ENCODE peak calls at places on chromosomes 5 and 9, in five cellular contexts. B, Q, T, Z and X are unnamed samples.

GRCh38 chr5:30040483-30041116 is 1152.9 kb upstream of the CDH6 start:
- DNase-seq in B (no peak), Q (no peak), T (peak), Z (peak), X (peak)

GRCh38 chr5:34464820-34465219 is 191.3 kb upstream of the RAI14 start:
- DNase-seq in T (no peak), B (no peak), Q (no peak), Z (no peak), X (no peak)

GRCh38 chr9:79969383-79969782 is 397.6 kb downstream of the TLE4 start:
- DNase-seq in Q (no peak), Z (no peak), B (no peak), T (no peak), X (no peak)

GRCh38 chr5:38922199-38922598 is 76.4 kb downstream of the OSMR start:
- DNase-seq in Z (peak), Q (peak), B (peak), T (peak), X (peak)

GRCh38 chr5:124735169-124735858 is 11.1 kb downstream of the ZNF608 start:
- DNase-seq in Z (no peak), T (peak), Q (peak), B (no peak), X (no peak)

GRCh38 chr5:117486879-117487391 is 912.3 kb upstream of the SEMA6A start:
- DNase-seq in Z (peak), T (no peak), Q (no peak), B (no peak), X (no peak)

GRCh38 chr5:38660194-38660668 is 103.8 kb upstream of the LIFR start:
- DNase-seq in Q (peak), T (no peak), B (no peak), Z (no peak), X (no peak)

GRCh38 chr9:5186416-5187169 is 1.2 kb upstream of the INSL6 start:
- DNase-seq in Z (peak), B (peak), Q (no peak), T (peak), X (no peak)

GRCh38 chr5:71778678-71779276 is 59.7 kb downstream of the CARTPT start:
- DNase-seq in B (no peak), Q (no peak), T (peak), Z (peak), X (no peak)

GRCh38 chr5:139847790-139848507 is 52.3 kb downstream of the PSD2 start:
- DNase-seq in B (no peak), Q (peak), T (peak), Z (no peak), X (peak)

GRCh38 chr5:6581559-6582426 is 51.1 kb downstream of the NSUN2 start:
- DNase-seq in T (no peak), Q (no peak), B (no peak), Z (no peak), X (no peak)

GRCh38 chr9:72839140-72839539 is 113.7 kb downstream of the ALDH1A1 start:
- DNase-seq in Q (no peak), T (no peak), Z (no peak), B (no peak), X (no peak)

GRCh38 chr9:129206921-129207320 is 28.9 kb upstream of the IER5L start:
- DNase-seq in B (no peak), T (no peak), Z (no peak), Q (no peak), X (no peak)

GRCh38 chr9:84841915-84842314 is 172.4 kb downstream of the NTRK2 start:
- DNase-seq in B (no peak), Z (no peak), Q (no peak), T (no peak), X (no peak)

GRCh38 chr5:124583469-124584350 is 162.7 kb downstream of the ZNF608 start:
- DNase-seq in T (peak), Q (no peak), B (peak), Z (peak), X (no peak)

GRCh38 chr5:174355208-174355612 is 309.7 kb downstream of the NSG2 start:
- DNase-seq in B (peak), T (no peak), Q (no peak), Z (no peak), X (no peak)

GRCh38 chr5:168114444-168115017 is 176.9 kb upstream of the WWC1 start:
- DNase-seq in Z (peak), Q (peak), B (no peak), T (peak), X (no peak)

GRCh38 chr9:2818486-2819121 is 25.3 kb downstream of the PUM3 start:
- DNase-seq in Q (no peak), T (no peak), Z (no peak), B (no peak), X (no peak)

GRCh38 chr9:35962126-35962906 is 4.4 kb upstream of the OR2S2 start:
- DNase-seq in T (no peak), B (peak), Q (peak), Z (no peak), X (peak)

DNA sequence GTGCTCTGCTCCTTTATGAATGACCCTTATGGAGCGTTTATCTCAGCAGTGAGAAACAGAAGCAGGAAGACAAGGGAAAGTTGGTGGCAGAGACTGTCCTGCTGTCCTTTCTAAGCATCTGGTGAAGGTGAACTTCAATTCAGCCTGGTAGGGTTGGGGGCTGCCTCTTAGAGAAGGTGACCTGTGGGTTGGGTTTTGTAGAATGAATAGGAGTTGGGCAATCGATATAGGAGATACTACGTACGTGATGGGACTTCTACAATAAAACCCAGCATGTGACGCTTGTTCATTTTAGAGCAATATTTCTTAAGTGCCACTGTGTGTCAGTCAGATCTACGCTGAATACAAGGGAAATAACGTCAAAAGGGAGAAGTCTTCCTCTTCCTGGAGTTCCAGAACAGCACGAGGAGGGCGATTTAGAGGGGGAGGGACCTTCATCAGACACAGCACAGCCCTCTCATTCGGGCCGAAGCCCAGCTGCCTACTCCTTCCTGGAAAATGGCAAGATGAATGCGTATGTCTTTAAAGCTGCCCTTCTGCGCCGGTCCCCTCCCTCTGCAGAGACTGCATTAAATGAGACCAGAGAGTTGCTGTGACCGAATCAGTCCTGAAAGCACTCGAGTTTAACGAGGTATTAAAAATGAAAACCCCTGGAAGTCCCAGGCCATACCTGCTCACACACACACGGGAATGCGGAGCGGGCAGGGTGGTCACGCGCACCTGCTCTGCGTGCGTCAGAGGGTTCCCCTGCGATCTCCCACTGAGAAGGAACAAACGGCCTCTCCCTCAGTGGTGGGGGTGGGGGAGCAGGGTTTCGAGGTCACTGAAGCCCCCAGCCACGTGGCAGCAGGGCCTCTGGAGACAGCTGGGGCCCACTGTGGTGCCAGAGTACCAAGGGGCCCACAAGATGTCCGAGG is 85.3 kb upstream of the SARDH start:
- DNase-seq in Q (no peak), B (no peak), Z (no peak), T (peak), X (no peak)
- H3K27ac ChIP-seq in Q (no peak), B (no peak), Z (no peak), T (no peak), X (no peak)

GRCh38 chr5:147935032-147935431 is 28.7 kb upstream of the C5orf46 start:
- DNase-seq in B (no peak), T (peak), Q (no peak), Z (peak), X (peak)
- TF ChIP-seq CTCF in B (peak), T (peak), Q (no peak), Z (peak), X (peak)

GRCh38 chr5:143238620-143239019 is 164.9 kb downstream of the NR3C1 start:
- DNase-seq in Q (no peak), T (no peak), B (no peak), Z (no peak), X (no peak)
- H3K27ac ChIP-seq in Q (no peak), T (no peak), B (no peak), Z (no peak), X (no peak)

GRCh38 chr5:76414788-76415187 is 11.7 kb downstream of the IQGAP2 start:
- DNase-seq in T (no peak), Z (no peak), B (no peak), Q (no peak), X (no peak)
- TF ChIP-seq CTCF in T (no peak), Z (no peak), B (no peak), Q (no peak), X (no peak)

GRCh38 chr9:87602933-87603643 is 105.4 kb downstream of the DAPK1 start:
- DNase-seq in Z (no peak), B (no peak), T (no peak), Q (no peak), X (no peak)

GRCh38 chr9:87605676-87606075 is 108.0 kb downstream of the DAPK1 start:
- DNase-seq in B (no peak), Q (no peak), T (no peak), Z (no peak), X (no peak)

GRCh38 chr9:87603854-87604490 is 106.3 kb downstream of the DAPK1 start:
- DNase-seq in Q (no peak), Z (no peak), B (no peak), T (no peak), X (no peak)

GRCh38 chr9:87606921-87607521 is 109.4 kb downstream of the DAPK1 start:
- DNase-seq in Z (no peak), B (no peak), Q (no peak), T (no peak), X (no peak)

GRCh38 chr9:87604886-87605588 is 107.4 kb downstream of the DAPK1 start:
- DNase-seq in Z (no peak), Q (no peak), B (no peak), T (no peak), X (no peak)
- H3K27ac ChIP-seq in Z (no peak), Q (no peak), B (no peak), T (no peak), X (no peak)

GRCh38 chr5:45261125-45261524 is 435.1 kb downstream of the HCN1 start:
- DNase-seq in T (no peak), Q (no peak), Z (no peak), B (no peak), X (no peak)

GRCh38 chr5:45262061-45262590 is 434.1 kb downstream of the HCN1 start:
- DNase-seq in Q (no peak), T (no peak), Z (no peak), B (no peak), X (no peak)

GRCh38 chr5:45260292-45260691 is 435.9 kb downstream of the HCN1 start:
- DNase-seq in Z (no peak), Q (no peak), B (no peak), T (no peak), X (no peak)

GRCh38 chr5:45264447-45264846 is 431.7 kb downstream of the HCN1 start:
- DNase-seq in Z (no peak), B (no peak), Q (no peak), T (no peak), X (no peak)
- TF ChIP-seq CTCF in Z (no peak), B (no peak), Q (no peak), T (no peak), X (no peak)

GRCh38 chr5:135264451-135265445 is 134.3 kb downstream of the MACROH2A1 start:
- DNase-seq in B (no peak), Z (no peak), T (no peak), Q (no peak), X (no peak)

GRCh38 chr5:135265497-135266300 is 133.3 kb downstream of the MACROH2A1 start:
- DNase-seq in Z (no peak), B (no peak), Q (no peak), T (no peak), X (no peak)

GRCh38 chr5:135266301-135266630 is 132.8 kb downstream of the MACROH2A1 start:
- DNase-seq in Z (no peak), B (no peak), Q (no peak), T (no peak), X (no peak)

GRCh38 chr5:135269224-135269623 is 129.8 kb downstream of the MACROH2A1 start:
- DNase-seq in T (no peak), Q (no peak), Z (no peak), B (no peak), X (no peak)

GRCh38 chr5:135266975-135267374 is 132.1 kb downstream of the MACROH2A1 start:
- DNase-seq in Q (no peak), T (no peak), Z (no peak), B (no peak), X (no peak)
- H3K27ac ChIP-seq in Q (no peak), T (no peak), Z (no peak), B (peak), X (no peak)

DNA sequence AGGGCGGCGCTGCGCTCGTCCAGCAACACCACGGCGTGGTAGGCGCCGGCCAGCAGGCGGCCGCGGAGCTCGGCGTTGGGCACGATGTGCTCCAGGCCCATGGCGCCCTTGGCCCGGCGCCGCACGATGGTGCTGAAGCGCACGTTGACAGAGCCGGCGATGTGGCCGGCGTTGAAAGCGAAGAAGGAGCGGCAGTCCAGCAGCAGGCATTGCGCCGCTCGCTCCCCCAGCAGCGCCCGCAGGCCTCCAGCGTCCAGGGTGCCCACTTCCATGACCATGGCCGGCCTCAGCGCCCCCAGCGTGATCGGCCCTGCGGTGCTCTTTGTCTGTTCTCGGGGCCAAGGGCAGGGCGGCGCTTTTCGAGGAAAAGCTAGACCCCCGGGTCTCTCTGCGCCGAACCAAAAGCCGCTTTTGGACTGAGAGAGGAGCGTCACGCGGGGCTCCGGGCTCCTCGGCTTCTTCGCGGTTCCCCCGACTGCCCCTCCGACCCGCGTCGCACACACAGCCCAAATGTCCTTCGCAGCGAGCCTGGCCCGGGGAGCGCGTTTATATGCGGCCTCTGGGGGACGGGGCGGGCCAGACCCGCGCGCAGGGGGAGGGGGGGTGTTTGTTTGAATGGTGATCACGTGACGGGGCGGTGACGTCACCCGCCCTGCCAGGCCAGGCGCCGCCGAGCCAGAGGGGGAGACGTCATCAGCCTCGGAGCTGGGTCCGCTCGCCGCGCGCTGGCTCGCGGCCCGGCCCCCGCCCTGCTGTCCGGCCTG is at the start of gene DUSP1:
- DNase-seq in Z (peak), Q (peak), T (peak), B (peak), X (peak)
- TF ChIP-seq CTCF in Z (no peak), Q (peak), T (peak), B (peak), X (peak)

GRCh38 chr9:89139450-89139849 is 39.2 kb downstream of the SHC3 start:
- DNase-seq in Z (no peak), Q (no peak), T (no peak), B (no peak), X (no peak)

GRCh38 chr9:89137548-89138462 is 40.8 kb downstream of the SHC3 start:
- DNase-seq in B (peak), Z (peak), T (no peak), Q (peak), X (no peak)

GRCh38 chr9:89134709-89135108 is 43.9 kb downstream of the SHC3 start:
- DNase-seq in B (no peak), T (no peak), Q (no peak), Z (no peak), X (no peak)

GRCh38 chr9:89138463-89139390 is 39.9 kb downstream of the SHC3 start:
- DNase-seq in B (no peak), Q (no peak), T (no peak), Z (peak), X (no peak)

GRCh38 chr9:89135572-89135971 is 43.0 kb downstream of the SHC3 start:
- DNase-seq in Z (no peak), B (no peak), Q (no peak), T (no peak), X (no peak)
- H3K27ac ChIP-seq in Z (no peak), B (no peak), Q (no peak), T (no peak), X (no peak)

GRCh38 chr5:176574297-176574591 is 25.1 kb downstream of the CDHR2 start:
- DNase-seq in Q (no peak), T (no peak), Z (no peak), B (no peak), X (no peak)
- TF ChIP-seq CTCF in Q (no peak), T (peak), Z (no peak), B (no peak), X (no peak)